ENCODE peak calls at places on chromosomes 3 and 15, in five cellular contexts. B, E, S, Y and T are unnamed samples.

GRCh38 chr3:34056951-34057390 is 258.5 kb downstream of the PDCD6IP start:
- DNase-seq in B (peak; percentile 25), E (no peak), Y (no peak), S (no peak), T (no peak)

GRCh38 chr15:68578175-68578959 is 426 bp upstream of the CORO2B start:
- DNase-seq in B (peak; percentile 63), S (no peak), E (peak; percentile 49), Y (peak; percentile 86), T (peak; percentile 33)

GRCh38 chr3:179608931-179609720 is 4.5 kb downstream of the NDUFB5 start:
- DNase-seq in B (no peak), Y (no peak), S (no peak), E (no peak), T (no peak)

GRCh38 chr3:37726445-37727000 is 135.2 kb upstream of the CTDSPL start:
- DNase-seq in S (no peak), B (peak; percentile 51), E (no peak), Y (no peak), T (no peak)

GRCh38 chr3:124881976-124882697 is 5.0 kb downstream of the ITGB5 start:
- DNase-seq in E (no peak), S (no peak), Y (no peak), B (no peak), T (no peak)

GRCh38 chr15:28003302-28004037 is 95.6 kb downstream of the OCA2 start:
- DNase-seq in S (no peak), B (no peak), Y (no peak), E (no peak), T (no peak)

GRCh38 chr15:90364251-90364650 is 12.2 kb downstream of the ZNF774 start:
- DNase-seq in B (no peak), Y (no peak), S (no peak), E (no peak), T (peak; percentile 34)

GRCh38 chr3:36595531-36595930 is 168.8 kb downstream of the DCLK3 start:
- DNase-seq in S (no peak), E (no peak), B (no peak), Y (no peak), T (no peak)

GRCh38 chr3:13621381-13622221 is 72.7 kb downstream of the FBLN2 start:
- DNase-seq in S (no peak), Y (no peak), E (no peak), B (no peak), T (no peak)

GRCh38 chr15:70557506-70558258 is 205.7 kb downstream of the UACA start:
- DNase-seq in S (no peak), E (no peak), B (no peak), Y (no peak), T (no peak)

GRCh38 chr3:51709004-51709420 is 2.1 kb downstream of the GRM2 start:
- DNase-seq in B (peak; percentile 18), Y (peak; percentile 50), E (no peak), S (peak; percentile 12), T (no peak)

GRCh38 chr15:80929689-80930088 is 59.9 kb downstream of the MESD start:
- DNase-seq in B (no peak), E (no peak), Y (no peak), S (no peak), T (no peak)

DNA sequence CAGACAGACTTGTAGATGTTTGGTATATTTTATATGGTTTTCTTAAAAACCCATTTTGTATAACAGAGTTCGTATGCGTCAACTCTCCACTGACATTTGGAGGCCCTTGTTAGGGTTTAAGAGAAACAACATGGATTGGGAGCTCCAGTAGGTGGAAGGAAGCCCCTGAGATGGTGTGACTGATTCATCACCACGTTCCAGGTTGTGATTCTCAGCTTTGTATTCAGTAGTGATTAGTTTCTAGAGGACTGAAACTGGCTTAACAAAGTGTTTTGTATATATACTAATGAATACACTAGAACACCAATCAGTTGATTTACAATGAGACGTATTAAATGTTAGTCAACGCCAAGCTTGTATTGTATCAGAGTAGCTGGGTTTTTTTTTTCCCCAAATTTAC is 33.9 kb downstream of the SNRK start:
- DNase-seq in Y (no peak), B (no peak), E (no peak), S (no peak), T (no peak)
- TF ChIP-seq POLR2A in Y (no peak), B (no peak), E (no peak), S (no peak), T (no peak)

DNA sequence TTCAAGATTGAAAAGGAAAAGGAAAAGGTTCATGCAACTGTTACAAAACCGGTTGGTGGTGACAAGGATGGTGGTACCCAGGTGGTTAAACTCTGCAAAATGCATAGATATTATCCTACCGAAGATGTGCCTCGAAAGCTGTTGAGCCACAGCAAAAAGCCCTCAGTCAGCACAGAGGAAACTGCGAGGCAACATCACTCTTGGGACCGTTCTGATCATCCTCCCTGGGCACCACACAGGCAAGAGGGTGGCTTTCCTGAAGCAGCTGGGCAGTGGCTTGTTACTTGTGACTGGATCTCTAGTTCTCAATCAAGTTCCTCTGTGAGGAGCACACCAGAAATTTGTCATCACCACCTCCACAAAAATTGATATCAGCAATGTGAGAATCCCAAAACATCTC is 86.9 kb downstream of the PLCH1 start:
- DNase-seq in B (no peak), S (no peak), Y (no peak), E (no peak), T (no peak)
- TF ChIP-seq POLR2A in B (no peak), S (no peak), Y (no peak), E (no peak), T (no peak)

GRCh38 chr3:57555738-57556458 is at the start of gene PDE12:
- DNase-seq in B (peak; percentile 89), E (peak; percentile 92), Y (peak; percentile 92), S (peak; percentile 67), T (peak; percentile 74)
- TF ChIP-seq POLR2A in B (no peak), E (peak; percentile 79), Y (peak; percentile 79), S (peak; percentile 97), T (peak; percentile 72)

GRCh38 chr3:141410861-141411771 is 42.8 kb downstream of the ZBTB38 start:
- DNase-seq in E (no peak), Y (no peak), B (peak; percentile 55), S (no peak), T (no peak)
- TF ChIP-seq POLR2A in E (no peak), Y (no peak), B (no peak), S (no peak), T (no peak)

GRCh38 chr3:128415773-128416577 is 50.7 kb downstream of the DNAJB8 start:
- DNase-seq in S (no peak), E (peak; percentile 19), B (no peak), Y (no peak), T (no peak)

GRCh38 chr3:128418900-128419299 is 47.8 kb downstream of the DNAJB8 start:
- DNase-seq in Y (no peak), E (no peak), B (no peak), S (no peak), T (no peak)

GRCh38 chr3:128415110-128415772 is 51.4 kb downstream of the DNAJB8 start:
- DNase-seq in S (no peak), E (peak; percentile 46), Y (no peak), B (no peak), T (no peak)

GRCh38 chr3:128419311-128419710 is 47.4 kb downstream of the DNAJB8 start:
- DNase-seq in E (no peak), S (no peak), Y (no peak), B (no peak), T (no peak)

DNA sequence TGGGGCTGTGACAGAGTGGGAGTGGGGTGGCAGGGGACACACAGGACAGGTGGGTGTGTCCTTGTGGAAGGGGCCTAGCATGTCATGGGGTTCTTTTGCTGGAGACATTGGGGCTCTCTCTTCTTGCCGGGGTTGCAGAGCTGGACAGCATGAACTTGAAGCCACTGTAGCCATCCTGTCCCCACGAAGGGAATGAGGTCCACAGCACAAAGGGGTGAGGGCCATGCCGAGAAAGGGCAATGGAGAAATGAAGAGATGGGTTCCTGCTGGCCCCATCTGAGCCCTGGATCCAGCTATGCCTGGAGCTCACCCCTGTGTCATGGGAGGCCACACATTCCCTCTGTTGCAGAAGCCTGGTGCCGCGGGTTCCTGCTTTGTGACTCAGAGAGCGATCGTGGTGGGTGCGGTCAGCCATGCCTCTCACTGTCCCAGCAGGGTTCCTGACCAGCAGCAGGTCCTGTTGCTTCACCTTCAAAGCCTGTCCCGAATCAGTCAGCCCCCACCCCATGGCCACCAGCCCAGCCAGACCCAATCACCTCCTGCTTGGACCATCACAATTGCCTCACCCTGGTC is 50.0 kb downstream of the DNAJB8 start:
- DNase-seq in E (peak; percentile 99), S (no peak), B (peak; percentile 55), Y (no peak), T (peak; percentile 99)
- TF ChIP-seq POLR2A in E (no peak), S (no peak), B (no peak), Y (no peak), T (no peak)